ENCODE peak calls at places on chromosomes 4 and X, in four cellular contexts. One of them, this sample, is unnamed.

GRCh38 chrX:3516051-3516541 is 169.6 kb upstream of the MXRA5 start:
- DNase-seq in prostate gland: no peak
- DNase-seq in Karpas-422: no peak
- DNase-seq in vagina: no peak
- DNase-seq in this sample: no peak

GRCh38 chrX:18616688-18617087 is 55.2 kb downstream of the RS1 start:
- DNase-seq in prostate gland: no peak
- DNase-seq in Karpas-422: no peak
- DNase-seq in vagina: no peak
- DNase-seq in this sample: no peak

GRCh38 chrX:72347366-72347765 is 41.7 kb upstream of the CITED1 start:
- DNase-seq in prostate gland: no peak
- DNase-seq in Karpas-422: no peak
- DNase-seq in vagina: no peak
- DNase-seq in this sample: no peak

GRCh38 chr4:3294401-3295241 is 1.8 kb downstream of the RGS12 start:
- DNase-seq in prostate gland: no peak
- DNase-seq in Karpas-422: no peak
- DNase-seq in vagina: peak; percentile 88
- DNase-seq in this sample: no peak

GRCh38 chr4:127523369-127523768 is 109.4 kb upstream of the INTU start:
- DNase-seq in prostate gland: no peak
- DNase-seq in Karpas-422: no peak
- DNase-seq in vagina: no peak
- DNase-seq in this sample: no peak

GRCh38 chr4:120853101-120853940 is 69.2 kb downstream of the PRDM5 start:
- DNase-seq in prostate gland: no peak
- DNase-seq in Karpas-422: no peak
- DNase-seq in vagina: no peak
- DNase-seq in this sample: no peak

GRCh38 chr4:114040319-114041116 is 61.1 kb upstream of the ARSJ start:
- DNase-seq in prostate gland: no peak
- DNase-seq in Karpas-422: no peak
- DNase-seq in vagina: no peak
- DNase-seq in this sample: no peak

GRCh38 chrX:71622347-71623104 is 4.2 kb upstream of the CXCR3 start:
- DNase-seq in prostate gland: peak; percentile 63
- DNase-seq in Karpas-422: peak; percentile 50
- DNase-seq in vagina: no peak
- DNase-seq in this sample: peak; percentile 60

GRCh38 chrX:3815896-3816664 is 102.6 kb upstream of the PRKX start:
- DNase-seq in prostate gland: peak; percentile 28
- DNase-seq in Karpas-422: peak; percentile 71
- DNase-seq in vagina: no peak
- DNase-seq in this sample: no peak

GRCh38 chr4:95603393-95603792 is 54.6 kb upstream of the UNC5C start:
- DNase-seq in prostate gland: no peak
- DNase-seq in Karpas-422: no peak
- DNase-seq in vagina: no peak
- DNase-seq in this sample: no peak

GRCh38 chrX:65689377-65689776 is 21.9 kb downstream of the MSN start:
- DNase-seq in prostate gland: no peak
- DNase-seq in Karpas-422: no peak
- DNase-seq in vagina: no peak
- DNase-seq in this sample: no peak

GRCh38 chr4:77072195-77072753 is 3.5 kb downstream of the CCNI start:
- DNase-seq in prostate gland: no peak
- DNase-seq in Karpas-422: no peak
- DNase-seq in vagina: no peak
- DNase-seq in this sample: no peak
- H3K4me3 ChIP-seq in prostate gland: no peak overlapping the region
- H3K4me3 ChIP-seq in Karpas-422: no peak overlapping the region
- H3K4me3 ChIP-seq in vagina: no peak overlapping the region
- H3K4me3 ChIP-seq in this sample: no peak overlapping the region

GRCh38 chrX:130111220-130111934 is 1.1 kb upstream of the ELF4 start:
- DNase-seq in prostate gland: no peak
- DNase-seq in Karpas-422: peak; percentile 55
- DNase-seq in vagina: peak; percentile 85
- DNase-seq in this sample: no peak
- H3K4me3 ChIP-seq in prostate gland: peak overlapping the region; percentile 51
- H3K4me3 ChIP-seq in Karpas-422: peak overlapping the region; percentile 65
- H3K4me3 ChIP-seq in vagina: peak overlapping the region; percentile 74
- H3K4me3 ChIP-seq in this sample: no peak overlapping the region

DNA sequence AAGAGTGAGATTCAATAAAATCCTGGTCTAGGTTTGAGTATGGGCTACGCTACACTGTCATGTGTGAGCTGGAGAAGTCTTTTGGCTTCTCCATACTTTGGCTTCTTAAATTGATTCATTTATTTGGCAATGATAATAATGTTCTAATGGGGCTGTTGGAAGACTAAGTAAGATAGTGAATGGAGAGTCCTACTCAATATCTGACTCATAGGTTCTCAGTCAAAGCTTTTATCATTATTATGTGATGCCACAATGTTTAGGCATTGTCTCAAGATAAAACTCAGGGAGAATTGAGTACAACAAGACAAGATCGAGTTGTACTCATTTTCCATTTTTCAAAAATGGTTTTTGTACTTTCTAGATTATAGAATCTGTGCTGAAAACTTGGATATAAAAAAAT is 92.5 kb upstream of the VEGFC start:
- DNase-seq in prostate gland: no peak
- DNase-seq in Karpas-422: no peak
- DNase-seq in vagina: no peak
- DNase-seq in this sample: no peak
- H3K4me3 ChIP-seq in prostate gland: no peak overlapping the region
- H3K4me3 ChIP-seq in Karpas-422: no peak overlapping the region
- H3K4me3 ChIP-seq in vagina: no peak overlapping the region
- H3K4me3 ChIP-seq in this sample: no peak overlapping the region

GRCh38 chrX:55487143-55487542 is 2.5 kb downstream of the USP51 start:
- DNase-seq in prostate gland: no peak
- DNase-seq in Karpas-422: no peak
- DNase-seq in vagina: no peak
- DNase-seq in this sample: no peak
- H3K4me3 ChIP-seq in prostate gland: no peak overlapping the region
- H3K4me3 ChIP-seq in Karpas-422: no peak overlapping the region
- H3K4me3 ChIP-seq in vagina: no peak overlapping the region
- H3K4me3 ChIP-seq in this sample: no peak overlapping the region

GRCh38 chr4:33837043-33837442 is 2407.3 kb downstream of the ARAP2 start:
- DNase-seq in prostate gland: no peak
- DNase-seq in Karpas-422: no peak
- DNase-seq in vagina: no peak
- DNase-seq in this sample: no peak

GRCh38 chr4:33841120-33841519 is 2403.2 kb downstream of the ARAP2 start:
- DNase-seq in prostate gland: no peak
- DNase-seq in Karpas-422: no peak
- DNase-seq in vagina: no peak
- DNase-seq in this sample: no peak
- H3K4me3 ChIP-seq in prostate gland: no peak overlapping the region
- H3K4me3 ChIP-seq in Karpas-422: no peak overlapping the region
- H3K4me3 ChIP-seq in vagina: no peak overlapping the region
- H3K4me3 ChIP-seq in this sample: no peak overlapping the region

GRCh38 chr4:41257257-41257900 is 651 bp downstream of the UCHL1 start:
- DNase-seq in prostate gland: no peak
- DNase-seq in Karpas-422: no peak
- DNase-seq in vagina: no peak
- DNase-seq in this sample: no peak
- H3K4me3 ChIP-seq in prostate gland: peak overlapping the region; percentile 38
- H3K4me3 ChIP-seq in Karpas-422: no peak overlapping the region
- H3K4me3 ChIP-seq in vagina: peak overlapping the region; percentile 55
- H3K4me3 ChIP-seq in this sample: no peak overlapping the region

GRCh38 chr4:1414831-1415680 is 8.8 kb upstream of the NKX1-1 start:
- DNase-seq in prostate gland: peak; percentile 3
- DNase-seq in Karpas-422: no peak
- DNase-seq in vagina: no peak
- DNase-seq in this sample: no peak
- H3K4me3 ChIP-seq in prostate gland: no peak overlapping the region
- H3K4me3 ChIP-seq in Karpas-422: no peak overlapping the region
- H3K4me3 ChIP-seq in vagina: no peak overlapping the region
- H3K4me3 ChIP-seq in this sample: no peak overlapping the region

GRCh38 chrX:150567645-150568319 is 639 bp upstream of the MTM1 start:
- DNase-seq in prostate gland: no peak
- DNase-seq in Karpas-422: no peak
- DNase-seq in vagina: no peak
- DNase-seq in this sample: no peak
- H3K4me3 ChIP-seq in prostate gland: no peak overlapping the region
- H3K4me3 ChIP-seq in Karpas-422: peak overlapping the region; percentile 61
- H3K4me3 ChIP-seq in vagina: peak overlapping the region; percentile 68
- H3K4me3 ChIP-seq in this sample: peak overlapping the region; percentile 38

This sample was measured in Jurkat, Clone E6-1.